ENCODE peak calls at places on chromosomes 4 and X, in ten cellular contexts. N, I, E, S, O, Q, W, P, F and T are unnamed samples.
A peak's percentile ranks its signal among the peaks of the same experiment; 100 is the strongest.

GRCh38 chrX:55996649-55997048 is 235.5 kb upstream of the KLF8 start:
- DNase-seq in N (no peak), I (no peak), E (no peak), S (no peak), O (no peak), Q (no peak), W (no peak), P (no peak), F (no peak), T (no peak)

GRCh38 chr4:6394671-6395081 is 77.7 kb downstream of the PPP2R2C start:
- DNase-seq in N (no peak), I (no peak), E (no peak), S (no peak), O (no peak), Q (no peak), W (no peak), P (no peak), F (no peak), T (no peak)

GRCh38 chrX:9184231-9184630 is 150.3 kb upstream of the FAM9B start:
- DNase-seq in N (no peak), I (no peak), E (no peak), S (no peak), O (no peak), Q (no peak), W (no peak), P (no peak), F (no peak), T (no peak)

GRCh38 chr4:14043203-14043602 is 415.7 kb upstream of the BOD1L1 start:
- DNase-seq in N (no peak), I (no peak), E (no peak), S (no peak), O (no peak), Q (no peak), W (no peak), P (no peak), F (no peak), T (no peak)

GRCh38 chr4:20354120-20354519 is 102.4 kb downstream of the SLIT2 start:
- DNase-seq in N (no peak), I (no peak), E (no peak), S (no peak), O (no peak), Q (no peak), W (no peak), P (no peak), F (peak; percentile 48), T (peak; percentile 2)

GRCh38 chrX:15812212-15812938 is 22.1 kb downstream of the ZRSR2 start:
- DNase-seq in N (no peak), I (no peak), E (no peak), S (no peak), O (no peak), Q (no peak), W (no peak), P (no peak), F (no peak), T (no peak)

GRCh38 chrX:36480441-36480990 is 527.6 kb upstream of the FAM47C start:
- DNase-seq in N (no peak), I (no peak), E (no peak), S (no peak), O (no peak), Q (no peak), W (no peak), P (no peak), F (no peak), T (no peak)

GRCh38 chr4:87697272-87697671 is 47.2 kb downstream of the DMP1 start:
- DNase-seq in N (no peak), I (no peak), E (no peak), S (no peak), O (no peak), Q (no peak), W (no peak), P (no peak), F (no peak), T (no peak)

GRCh38 chr4:139367421-139368090 is 65.3 kb upstream of the NDUFC1 start:
- DNase-seq in N (peak; percentile 56), I (no peak), E (no peak), S (no peak), O (no peak), Q (no peak), W (no peak), P (no peak), F (no peak), T (no peak)

GRCh38 chrX:2485460-2485753 is 15.4 kb downstream of the DHRSX start:
- DNase-seq in N (no peak), I (no peak), E (no peak), S (no peak), O (no peak), Q (no peak), W (no peak), P (no peak), F (no peak), T (no peak)

GRCh38 chr4:126742048-126742447 is 890.7 kb upstream of the INTU start:
- DNase-seq in N (no peak), I (no peak), E (no peak), S (no peak), O (no peak), Q (no peak), W (no peak), P (no peak), F (no peak), T (no peak)
- H3K4me3 ChIP-seq in N (no peak overlapping the region), I (no peak overlapping the region), E (no peak overlapping the region), S (no peak overlapping the region), O (no peak overlapping the region), Q (no peak overlapping the region), W (no peak overlapping the region), P (no peak overlapping the region), F (no peak overlapping the region), T (no peak overlapping the region)

DNA sequence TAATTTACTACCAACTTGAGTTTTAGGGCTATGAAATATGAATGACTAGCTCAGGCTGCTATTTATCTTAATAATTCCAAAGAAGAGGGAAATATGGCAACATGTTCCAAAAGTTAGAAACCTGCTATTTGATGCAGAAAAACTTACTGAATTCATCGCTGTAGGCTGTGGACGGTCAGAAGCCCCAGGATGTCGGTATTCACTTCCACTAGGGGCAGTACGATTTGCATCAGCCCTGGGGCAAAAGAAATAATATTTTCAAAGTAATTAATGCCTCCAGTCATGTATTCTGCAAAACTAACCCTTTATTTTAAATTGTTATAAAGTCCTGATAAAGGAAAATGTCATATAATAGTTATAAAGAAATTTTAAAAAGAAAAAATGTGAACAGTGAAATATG is 4.5 kb downstream of the PLRG1 start:
- DNase-seq in N (no peak), I (no peak), E (no peak), S (no peak), O (no peak), Q (no peak), W (no peak), P (no peak), F (no peak), T (no peak)
- H3K36me3 ChIP-seq in N (peaks cover 77% of the 10 kb centered on the region), I (peaks cover 75% of the 10 kb centered on the region), E (peaks cover 73% of the 10 kb centered on the region), S (peaks cover 67% of the 10 kb centered on the region), O (peaks cover 8% of the 10 kb centered on the region), Q (peaks cover 80% of the 10 kb centered on the region), W (peaks cover 6% of the 10 kb centered on the region), P (peaks cover 73% of the 10 kb centered on the region), F (peaks cover 77% of the 10 kb centered on the region), T (peaks cover 25% of the 10 kb centered on the region)

DNA sequence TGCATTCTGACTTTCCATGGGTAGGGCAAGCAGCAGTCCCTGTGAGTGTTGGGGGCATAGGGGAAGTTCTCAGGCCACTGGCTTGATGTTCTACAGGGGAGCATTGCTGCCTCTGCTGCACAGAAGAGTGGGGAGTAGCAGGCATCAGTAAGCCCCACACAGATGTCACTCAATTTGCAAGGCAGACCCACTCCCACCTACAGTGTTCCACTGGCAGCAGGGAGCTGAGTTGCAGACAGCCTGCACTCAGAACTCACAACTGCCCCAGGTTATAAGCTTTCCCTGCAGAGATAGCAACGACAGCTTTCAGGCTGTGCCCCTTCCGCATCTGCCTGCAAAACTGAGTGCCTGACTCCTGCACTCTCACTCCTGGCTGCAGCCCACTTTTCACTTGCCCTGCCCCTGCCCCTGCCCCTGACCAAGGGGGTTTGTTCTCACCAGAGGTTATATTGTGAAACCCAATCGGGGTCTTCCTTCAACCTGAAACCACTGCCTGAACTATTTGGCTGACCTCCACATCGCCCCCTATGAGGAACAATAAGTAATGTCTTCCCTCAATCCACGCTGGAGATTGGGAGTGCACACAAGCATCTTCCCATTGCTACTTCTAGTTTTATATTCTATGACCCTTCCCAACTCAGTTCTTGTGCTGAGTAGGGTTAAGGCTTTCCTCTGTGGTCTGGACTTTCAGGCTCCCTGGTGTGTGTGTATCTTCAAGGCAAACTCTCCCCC is 227.4 kb upstream of the CXorf51B start:
- DNase-seq in N (no peak), I (no peak), E (no peak), S (no peak), O (no peak), Q (no peak), W (no peak), P (no peak), F (no peak), T (peak; percentile 5)
- H3K27me3 ChIP-seq in N (no peaks in the 10 kb centered on the region), I (no peaks in the 10 kb centered on the region), E (no peaks in the 10 kb centered on the region), S (no peaks in the 10 kb centered on the region), O (no peaks in the 10 kb centered on the region), Q (no peaks in the 10 kb centered on the region), W (no peaks in the 10 kb centered on the region), P (no peaks in the 10 kb centered on the region), F (no peaks in the 10 kb centered on the region), T (no peaks in the 10 kb centered on the region)

GRCh38 chr4:184384810-184385557 is 89.4 kb downstream of the IRF2 start:
- DNase-seq in N (no peak), I (no peak), E (no peak), S (no peak), O (no peak), Q (no peak), W (no peak), P (no peak), F (no peak), T (no peak)

GRCh38 chr4:184385705-184386141 is 88.6 kb downstream of the IRF2 start:
- DNase-seq in N (no peak), I (no peak), E (peak; percentile 85), S (peak; percentile 55), O (no peak), Q (peak; percentile 41), W (no peak), P (no peak), F (no peak), T (no peak)

GRCh38 chr4:184383497-184384055 is 90.8 kb downstream of the IRF2 start:
- DNase-seq in N (peak; percentile 96), I (no peak), E (peak; percentile 45), S (peak; percentile 71), O (peak; percentile 98), Q (no peak), W (peak; percentile 43), P (no peak), F (no peak), T (no peak)

GRCh38 chr4:184382189-184382846 is 92.0 kb downstream of the IRF2 start:
- DNase-seq in N (peak; percentile 16), I (no peak), E (no peak), S (no peak), O (no peak), Q (no peak), W (no peak), P (no peak), F (no peak), T (no peak)

DNA sequence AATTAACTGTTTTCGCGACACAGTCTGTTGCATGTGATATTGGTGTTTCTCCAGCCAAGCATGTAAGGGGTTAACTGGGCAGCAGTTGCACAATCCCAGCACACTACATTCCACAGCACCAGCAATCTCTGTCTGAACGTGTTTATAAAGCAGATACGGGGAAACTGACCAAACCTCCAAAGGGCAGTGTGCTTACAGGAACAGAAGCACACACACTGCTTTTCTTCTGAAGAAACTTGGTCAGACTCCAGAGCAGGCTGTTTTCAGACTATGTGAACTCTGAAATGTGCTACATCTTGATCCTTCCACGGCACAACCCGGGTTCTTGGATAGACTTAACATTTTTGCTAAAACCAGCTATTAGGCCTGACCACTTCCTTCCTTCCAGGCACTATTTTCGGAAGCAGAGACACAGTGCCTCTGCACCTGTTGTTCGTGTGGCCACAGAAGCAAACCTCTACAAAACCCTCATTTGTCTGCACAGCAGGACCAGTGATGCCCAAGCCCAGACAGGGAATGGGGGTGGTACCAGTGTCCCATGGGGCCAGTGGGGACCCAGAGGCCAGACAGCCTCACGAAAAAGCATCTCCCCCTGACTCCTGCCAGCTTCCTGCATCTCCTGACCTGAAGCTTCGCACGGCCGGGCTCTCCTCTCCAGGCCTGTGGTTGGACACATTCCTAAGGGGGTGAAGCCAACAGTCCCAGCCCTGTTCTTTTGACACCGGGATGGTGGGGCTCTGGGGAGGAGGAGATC is 90.1 kb downstream of the IRF2 start:
- DNase-seq in N (peak; percentile 94), I (no peak), E (peak; percentile 78), S (peak; percentile 72), O (peak; percentile 91), Q (no peak), W (no peak), P (no peak), F (no peak), T (no peak)
- H3K4me3 ChIP-seq in N (peak overlapping the region; percentile 66), I (peak overlapping the region; percentile 37), E (peak overlapping the region; percentile 20), S (peak overlapping the region; percentile 46), O (peak overlapping the region; percentile 26), Q (peak overlapping the region; percentile 35), W (no peak overlapping the region), P (peak overlapping the region; percentile 56), F (no peak overlapping the region), T (no peak overlapping the region)